ENCODE peak calls at places on chromosomes 12 and 14, in nine cellular contexts. N is lower leg skin, H is transverse colon, W is heart left ventricle, P is cardiac fibroblast, G is cardiac muscle cell, L is AG09309, V is fibroblast of villous mesenchyme, U is skeletal muscle cell. T is an unnamed sample.

GRCh38 chr12:32765906-32766305 is 10.2 kb upstream of the YARS2 start:
- DNase-seq in W (no peak), H (no peak), L (no peak), P (peak; percentile 51), U (no peak), N (no peak), G (no peak), V (peak; percentile 26), T (no peak)

GRCh38 chr14:24613747-24614146 is 4.3 kb upstream of the GZMH start:
- DNase-seq in P (no peak), V (no peak), G (no peak), N (no peak), U (no peak), H (no peak), L (no peak), W (no peak), T (no peak)

GRCh38 chr12:111488271-111488670 is 82.5 kb downstream of the SH2B3 start:
- DNase-seq in L (no peak), W (peak; percentile 44), G (no peak), V (peak; percentile 86), P (peak; percentile 90), H (no peak), N (no peak), U (no peak), T (no peak)

GRCh38 chr12:64825143-64826011 is 930 bp downstream of the TBC1D30 start:
- DNase-seq in H (no peak), L (no peak), W (no peak), U (no peak), P (no peak), N (no peak), G (no peak), V (no peak), T (no peak)

GRCh38 chr12:124109760-124110159 is 136.7 kb downstream of the ZNF664 start:
- DNase-seq in U (no peak), L (no peak), W (no peak), V (peak; percentile 56), G (no peak), H (no peak), N (no peak), P (peak; percentile 31), T (no peak)

GRCh38 chr12:27015730-27016076 is 1.5 kb upstream of the TM7SF3 start:
- DNase-seq in N (no peak), G (peak; percentile 28), H (no peak), V (peak; percentile 63), U (no peak), P (peak; percentile 75), W (no peak), L (no peak), T (no peak)

GRCh38 chr12:123095074-123095694 is 55.7 kb downstream of the PITPNM2 start:
- DNase-seq in P (no peak), G (no peak), L (no peak), V (no peak), W (no peak), N (no peak), H (no peak), U (no peak), T (no peak)

GRCh38 chr14:49401373-49401772 is 184.8 kb downstream of the RPS29 start:
- DNase-seq in V (no peak), U (no peak), W (no peak), G (peak; percentile 11), H (no peak), L (no peak), N (no peak), P (no peak), T (no peak)

GRCh38 chr12:61804301-61804700 is 455.9 kb upstream of the USP15 start:
- DNase-seq in U (no peak), H (no peak), L (no peak), P (no peak), N (no peak), V (no peak), G (no peak), W (no peak), T (no peak)

GRCh38 chr12:101027200-101027599 is 182.8 kb downstream of the SLC5A8 start:
- DNase-seq in N (no peak), V (no peak), U (no peak), H (no peak), L (no peak), W (no peak), P (no peak), G (no peak), T (no peak)

GRCh38 chr12:31702047-31702446 is 26.8 kb downstream of the AMN1 start:
- DNase-seq in P (peak; percentile 55), U (peak; percentile 2), H (no peak), N (no peak), L (no peak), V (peak; percentile 16), W (no peak), G (peak; percentile 7), T (no peak)

GRCh38 chr12:30930238-30931010 is 3.9 kb downstream of the TSPAN11 start:
- DNase-seq in U (no peak), H (no peak), L (no peak), N (no peak), V (no peak), W (no peak), P (no peak), G (no peak), T (no peak)

GRCh38 chr12:51262758-51263177 is 7.4 kb downstream of the SMAGP start:
- DNase-seq in V (peak; percentile 28), W (no peak), H (peak; percentile 79), P (peak; percentile 39), L (no peak), U (no peak), N (no peak), G (peak; percentile 20), T (no peak)

GRCh38 chr12:103665971-103666370 is 78.9 kb downstream of the STAB2 start:
- DNase-seq in W (no peak), G (no peak), V (no peak), U (no peak), L (no peak), N (no peak), P (no peak), H (no peak), T (no peak)

GRCh38 chr14:56490379-56490778 is 89.2 kb upstream of the TMEM260 start:
- DNase-seq in H (no peak), L (no peak), G (peak; percentile 62), U (no peak), V (peak; percentile 43), W (no peak), N (no peak), P (peak; percentile 59), T (no peak)

GRCh38 chr14:56487761-56488160 is 91.8 kb upstream of the TMEM260 start:
- DNase-seq in L (peak; percentile 24), H (no peak), N (no peak), U (peak; percentile 43), P (peak; percentile 13), V (peak; percentile 27), W (no peak), G (no peak), T (no peak)

GRCh38 chr14:56488306-56488705 is 91.3 kb upstream of the TMEM260 start:
- DNase-seq in H (no peak), P (no peak), U (no peak), V (no peak), W (no peak), N (no peak), L (no peak), G (no peak), T (no peak)

GRCh38 chr14:56494167-56494566 is 85.4 kb upstream of the TMEM260 start:
- DNase-seq in W (peak; percentile 12), U (no peak), V (no peak), L (no peak), P (no peak), G (no peak), N (no peak), H (no peak), T (no peak)

GRCh38 chr14:56491299-56492285 is 88.0 kb upstream of the TMEM260 start:
- DNase-seq in W (peak; percentile 10), G (peak; percentile 84), H (peak; percentile 11), V (peak; percentile 48), N (no peak), P (peak; percentile 58), U (no peak), L (no peak), T (peak; percentile 25)
- H3K4me3 ChIP-seq in W (no peak overlapping the region), G (no peak overlapping the region), H (no peak overlapping the region), V (no peak overlapping the region), N (no peak overlapping the region), P (no peak overlapping the region), U (no peak overlapping the region), L (no peak overlapping the region), T (no peak overlapping the region)

GRCh38 chr12:57897296-57897974 is 43.9 kb upstream of the ATP23 start:
- DNase-seq in L (no peak), U (no peak), V (no peak), P (no peak), H (no peak), G (no peak), W (no peak), N (no peak), T (no peak)
- H3K4me3 ChIP-seq in L (no peak overlapping the region), U (no peak overlapping the region), V (no peak overlapping the region), P (no peak overlapping the region), H (peak overlapping the region; percentile 65), G (peak overlapping the region; percentile 28), W (peak overlapping the region; percentile 66), N (no peak overlapping the region), T (no peak overlapping the region)

GRCh38 chr14:30445852-30446251 is 113.1 kb upstream of the G2E3 start:
- DNase-seq in V (no peak), L (no peak), U (no peak), G (no peak), W (no peak), P (no peak), H (no peak), N (no peak), T (no peak)

GRCh38 chr14:30444451-30444850 is 114.5 kb upstream of the G2E3 start:
- DNase-seq in U (no peak), H (no peak), N (no peak), W (no peak), L (no peak), P (no peak), G (no peak), V (no peak), T (no peak)

GRCh38 chr14:30440986-30441385 is 118.0 kb upstream of the G2E3 start:
- DNase-seq in N (no peak), W (no peak), P (no peak), H (no peak), U (peak; percentile 5), V (no peak), G (no peak), L (peak; percentile 2), T (no peak)

GRCh38 chr14:30443368-30444007 is 115.5 kb upstream of the G2E3 start:
- DNase-seq in P (peak; percentile 51), N (no peak), V (peak; percentile 44), G (peak; percentile 66), L (peak; percentile 2), H (no peak), U (peak; percentile 7), W (no peak), T (peak; percentile 5)

GRCh38 chr14:30445394-30445793 is 113.6 kb upstream of the G2E3 start:
- DNase-seq in U (no peak), H (no peak), G (no peak), L (no peak), V (no peak), P (no peak), N (no peak), W (no peak), T (no peak)
- H3K4me3 ChIP-seq in U (no peak overlapping the region), H (no peak overlapping the region), G (no peak overlapping the region), L (no peak overlapping the region), V (no peak overlapping the region), P (no peak overlapping the region), N (no peak overlapping the region), W (no peak overlapping the region), T (no peak overlapping the region)

DNA sequence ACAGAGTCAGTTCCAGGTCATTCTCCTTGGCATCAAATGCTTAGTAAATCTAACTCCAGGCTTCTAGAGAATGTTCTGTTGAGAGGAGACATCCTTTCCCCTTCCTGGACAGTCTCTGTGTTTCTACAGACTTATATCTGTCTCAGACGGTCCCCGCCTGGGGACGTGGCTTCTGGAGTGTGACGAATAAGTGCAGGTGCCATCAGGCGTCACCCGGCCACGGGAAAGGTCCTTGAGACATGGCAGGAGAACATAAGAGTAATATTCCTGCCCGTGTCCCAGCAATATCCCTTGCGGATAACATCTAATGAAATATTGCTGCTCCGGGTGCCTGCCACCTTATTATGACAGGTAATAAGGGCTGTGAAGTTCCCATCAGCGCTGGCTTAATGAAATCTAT is 139.5 kb downstream of the PIWIL1 start:
- DNase-seq in H (no peak), L (no peak), G (no peak), U (no peak), W (no peak), N (no peak), V (no peak), P (no peak), T (no peak)
- H3K4me3 ChIP-seq in H (no peak overlapping the region), L (no peak overlapping the region), G (no peak overlapping the region), U (no peak overlapping the region), W (no peak overlapping the region), N (no peak overlapping the region), V (no peak overlapping the region), P (no peak overlapping the region), T (no peak overlapping the region)